ENCODE peak calls at places on chromosome 1, in nine cellular contexts. K is fibroblast of lung; J is NT2/D1; W is body of pancreas; F is heart left ventricle; X is effector memory CD4-positive, alpha-beta T cell; S is H1; T is CD8-positive, alpha-beta T cell; N is tibial nerve. B is an unnamed sample.
A peak's percentile ranks its signal among the peaks of the same experiment; 100 is the strongest.

GRCh38 chr1:30977511-30977910 is 69.0 kb upstream of the SDC3 start:
- DNase-seq in T (no peak), X (no peak), W (no peak), N (no peak), J (no peak), K (no peak), S (no peak), F (no peak), B (no peak)

GRCh38 chr1:231778009-231778719 is 151.6 kb downstream of the DISC1 start:
- DNase-seq in T (no peak), K (peak; percentile 37), X (no peak), F (peak; percentile 33), J (no peak), W (no peak), S (no peak), N (peak; percentile 16), B (peak; percentile 24)

GRCh38 chr1:192225713-192226112 is 67.5 kb downstream of the RGS18 start:
- DNase-seq in K (peak; percentile 63), S (no peak), X (no peak), T (no peak), J (no peak), W (no peak), F (no peak), N (no peak), B (no peak)

GRCh38 chr1:7625401-7625800 is 145.7 kb upstream of the VAMP3 start:
- DNase-seq in S (no peak), J (no peak), X (no peak), F (no peak), W (no peak), T (no peak), N (no peak), K (no peak), B (no peak)

GRCh38 chr1:182699673-182700350 is 15.4 kb upstream of the RGS8 start:
- DNase-seq in S (peak; percentile 50), K (no peak), F (peak; percentile 25), X (no peak), J (no peak), W (no peak), T (no peak), N (no peak), B (no peak)

GRCh38 chr1:15214507-15214906 is 32.5 kb upstream of the FHAD1 start:
- DNase-seq in N (peak; percentile 50), T (no peak), K (peak; percentile 70), X (no peak), W (no peak), S (no peak), F (no peak), J (no peak), B (peak; percentile 23)

GRCh38 chr1:176770066-176770465 is 307.1 kb downstream of the PAPPA2 start:
- DNase-seq in W (no peak), T (no peak), K (no peak), X (no peak), F (no peak), J (no peak), S (no peak), N (no peak), B (no peak)

GRCh38 chr1:183905497-183905896 is 100.6 kb downstream of the RGL1 start:
- DNase-seq in X (no peak), K (no peak), N (no peak), W (no peak), F (no peak), S (no peak), J (no peak), T (no peak), B (no peak)

GRCh38 chr1:230002164-230002803 is 64.8 kb upstream of the GALNT2 start:
- DNase-seq in J (no peak), F (peak; percentile 44), X (no peak), S (no peak), T (no peak), N (peak; percentile 62), W (no peak), K (peak; percentile 1), B (peak; percentile 61)

GRCh38 chr1:36464605-36465393 is 615 bp upstream of the MRPS15 start:
- DNase-seq in S (no peak), W (no peak), N (no peak), T (no peak), X (no peak), K (no peak), J (no peak), F (no peak), B (no peak)

GRCh38 chr1:213980906-213981305 is 6.9 kb upstream of the PROX1 start:
- DNase-seq in J (no peak), W (no peak), N (no peak), T (no peak), X (no peak), K (no peak), F (no peak), S (no peak), B (no peak)

GRCh38 chr1:77562596-77563154 is 119.8 kb downstream of the ZZZ3 start:
- DNase-seq in W (no peak), J (no peak), N (no peak), T (no peak), S (no peak), X (no peak), K (no peak), F (no peak), B (no peak)

DNA sequence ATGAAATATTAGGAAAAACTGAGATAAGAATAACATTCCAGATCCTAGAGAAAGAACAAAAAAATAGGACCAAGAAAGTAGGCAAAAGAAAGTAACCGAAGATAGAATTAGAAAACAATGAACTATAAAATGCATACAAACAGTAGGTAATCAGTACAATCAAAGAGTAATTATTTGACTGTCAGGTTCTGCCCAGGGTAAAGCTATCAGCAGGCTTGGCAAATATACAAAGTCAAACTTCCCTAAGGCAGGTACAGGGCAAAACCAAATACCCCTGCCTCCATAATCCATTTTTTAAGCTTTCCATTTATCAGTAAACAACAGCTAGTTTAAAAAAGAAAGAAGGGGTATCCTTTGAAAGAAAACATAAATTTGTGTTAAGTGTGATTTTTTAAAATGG is 44.4 kb downstream of the TESK2 start:
- DNase-seq in F (no peak), N (no peak), W (no peak), S (no peak), T (no peak), K (no peak), X (no peak), J (no peak), B (no peak)
- H3K4me1 ChIP-seq in F (no peaks in the 10 kb centered on the region), N (no peaks in the 10 kb centered on the region), W (peaks cover 6% of the 10 kb centered on the region), S (no peaks in the 10 kb centered on the region), T (no peaks in the 10 kb centered on the region), K (no peaks in the 10 kb centered on the region), X (no peaks in the 10 kb centered on the region), J (no peaks in the 10 kb centered on the region), B (no peaks in the 10 kb centered on the region)

GRCh38 chr1:19353596-19353995 is 41.5 kb downstream of the SLC66A1 start:
- DNase-seq in T (no peak), N (no peak), X (no peak), W (no peak), J (no peak), F (no peak), S (peak; percentile 79), K (no peak), B (no peak)

GRCh38 chr1:19351858-19352257 is 39.7 kb downstream of the SLC66A1 start:
- DNase-seq in N (peak; percentile 52), X (no peak), J (no peak), W (no peak), S (no peak), F (no peak), K (no peak), T (no peak), B (no peak)

GRCh38 chr1:19354531-19354981 is 42.4 kb downstream of the SLC66A1 start:
- DNase-seq in J (no peak), K (no peak), W (no peak), F (no peak), N (no peak), T (no peak), S (no peak), X (no peak), B (no peak)

GRCh38 chr1:19350566-19350965 is 38.4 kb downstream of the SLC66A1 start:
- DNase-seq in J (no peak), X (no peak), W (no peak), N (no peak), S (no peak), T (no peak), F (no peak), K (no peak), B (no peak)

DNA sequence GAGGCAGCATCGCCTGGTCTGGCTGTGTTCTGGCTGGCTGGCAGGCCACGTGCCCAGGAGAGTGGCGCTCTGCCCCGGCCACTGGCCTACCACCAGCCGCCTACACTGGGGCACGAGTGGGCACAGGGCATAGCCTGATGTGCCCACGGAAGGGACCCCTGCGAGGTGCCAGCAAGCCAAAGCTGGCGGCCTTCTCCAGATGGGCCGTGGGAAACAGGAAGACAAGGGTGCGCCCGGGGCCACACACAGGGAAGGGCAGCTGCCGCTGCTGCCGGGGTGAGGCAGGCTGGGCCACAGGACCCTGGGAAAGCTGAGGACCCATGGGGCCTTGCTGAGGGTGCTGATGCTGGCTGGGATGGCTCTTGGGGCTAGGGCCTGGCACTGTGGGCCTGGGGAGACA is 40.7 kb downstream of the SLC66A1 start:
- DNase-seq in W (no peak), J (no peak), S (no peak), T (no peak), F (no peak), X (no peak), K (no peak), N (no peak), B (no peak)
- H3K36me3 ChIP-seq in W (no peaks in the 10 kb centered on the region), J (peaks cover 85% of the 10 kb centered on the region), S (peaks cover 10% of the 10 kb centered on the region), T (peaks cover 67% of the 10 kb centered on the region), F (peaks cover 84% of the 10 kb centered on the region), X (peaks cover 86% of the 10 kb centered on the region), K (peaks cover 32% of the 10 kb centered on the region), N (peaks cover 5% of the 10 kb centered on the region), B (peaks cover 78% of the 10 kb centered on the region)

GRCh38 chr1:203271962-203272632 is 33.2 kb upstream of the BTG2 start:
- DNase-seq in T (no peak), S (no peak), F (no peak), W (no peak), K (no peak), N (no peak), X (no peak), J (no peak), B (no peak)
- H3K4me1 ChIP-seq in T (peaks cover 43% of the 10 kb centered on the region), S (peaks cover 13% of the 10 kb centered on the region), F (peaks cover 16% of the 10 kb centered on the region), W (peaks cover 32% of the 10 kb centered on the region), K (peaks cover 7% of the 10 kb centered on the region), N (no peaks in the 10 kb centered on the region), X (peaks cover 23% of the 10 kb centered on the region), J (peaks cover 11% of the 10 kb centered on the region), B (peaks cover 74% of the 10 kb centered on the region)

GRCh38 chr1:54259546-54259945 is 59.6 kb downstream of the MRPL37 start:
- DNase-seq in X (no peak), K (no peak), W (no peak), N (no peak), T (no peak), S (no peak), J (no peak), F (no peak), B (no peak)

GRCh38 chr1:54255026-54255425 is 55.1 kb downstream of the MRPL37 start:
- DNase-seq in X (no peak), N (no peak), W (no peak), J (no peak), F (no peak), S (no peak), T (no peak), K (peak; percentile 71), B (no peak)

GRCh38 chr1:54257876-54258275 is 57.9 kb downstream of the MRPL37 start:
- DNase-seq in F (no peak), W (no peak), K (no peak), N (no peak), S (no peak), T (no peak), J (no peak), X (no peak), B (no peak)

GRCh38 chr1:54254055-54254454 is 54.1 kb downstream of the MRPL37 start:
- DNase-seq in S (no peak), F (no peak), X (no peak), K (no peak), J (no peak), T (no peak), N (no peak), W (peak; percentile 40), B (no peak)

GRCh38 chr1:54256756-54257155 is 56.8 kb downstream of the MRPL37 start:
- DNase-seq in F (no peak), K (no peak), N (no peak), W (no peak), S (no peak), J (no peak), T (no peak), X (no peak), B (no peak)
- H3K36me3 ChIP-seq in F (peaks cover 4% of the 10 kb centered on the region), K (no peaks in the 10 kb centered on the region), N (no peaks in the 10 kb centered on the region), W (no peaks in the 10 kb centered on the region), S (no peaks in the 10 kb centered on the region), J (peaks cover 45% of the 10 kb centered on the region), T (peaks cover 9% of the 10 kb centered on the region), X (peaks cover 10% of the 10 kb centered on the region), B (peaks cover 1% of the 10 kb centered on the region)

B was measured in left ventricle myocardium inferior.